ENCODE peak calls at places on chromosome X, in seven cellular contexts. I, Q, C, D, Z, P and H are unnamed samples.
A peak's percentile ranks its signal among the peaks of the same experiment; 100 is the strongest.

GRCh38 chrX:39574178-39574577 is 523.6 kb downstream of the BCOR start:
- DNase-seq in Q (no peak), I (no peak), Z (no peak), D (peak; percentile 1), C (no peak), P (no peak), H (no peak)

GRCh38 chrX:24117288-24117687 is 32.2 kb upstream of the ZFX start:
- DNase-seq in Z (no peak), I (no peak), Q (no peak), D (no peak), P (no peak), C (no peak), H (no peak)

GRCh38 chrX:151983186-151983585 is 8.7 kb upstream of the GABRE start:
- DNase-seq in Q (no peak), I (no peak), D (no peak), P (no peak), C (no peak), Z (no peak), H (no peak)

GRCh38 chrX:68669094-68669830 is 21.8 kb downstream of the STARD8 start:
- DNase-seq in Z (no peak), I (no peak), D (no peak), P (no peak), Q (no peak), C (peak; percentile 68), H (no peak)

GRCh38 chrX:15683193-15683592 is 18.6 kb upstream of the CLTRN start:
- DNase-seq in Q (no peak), P (no peak), I (no peak), D (no peak), Z (peak; percentile 9), C (no peak), H (no peak)

GRCh38 chrX:34557733-34558132 is 99.4 kb downstream of the TMEM47 start:
- DNase-seq in P (no peak), D (no peak), Q (no peak), Z (no peak), I (no peak), C (no peak), H (no peak)

GRCh38 chrX:122866527-122866926 is 317.6 kb upstream of the GRIA3 start:
- DNase-seq in C (no peak), Q (no peak), P (no peak), D (no peak), I (no peak), Z (no peak), H (no peak)

GRCh38 chrX:129600981-129601424 is 53.8 kb downstream of the APLN start:
- DNase-seq in C (peak; percentile 51), D (no peak), I (no peak), P (peak; percentile 4), Q (no peak), Z (peak; percentile 29), H (no peak)

GRCh38 chrX:15838017-15838416 is 16.6 kb downstream of the AP1S2 start:
- DNase-seq in C (peak; percentile 37), Z (peak; percentile 21), D (no peak), Q (no peak), I (no peak), P (peak; percentile 4), H (no peak)

GRCh38 chrX:49999048-49999447 is 76.7 kb downstream of the CLCN5 start:
- DNase-seq in I (no peak), P (no peak), Q (no peak), Z (no peak), C (no peak), D (no peak), H (no peak)

GRCh38 chrX:149522914-149523313 is 17.8 kb upstream of the IDS start:
- DNase-seq in Q (no peak), Z (no peak), I (no peak), C (no peak), D (no peak), P (peak; percentile 39), H (no peak)

GRCh38 chrX:13864264-13864663 is 47.4 kb upstream of the GPM6B start:
- DNase-seq in P (no peak), C (no peak), Z (no peak), I (no peak), Q (no peak), D (no peak), H (no peak)

GRCh38 chrX:64975491-64975890 is 759 bp downstream of the ZC4H2 start:
- DNase-seq in Z (no peak), D (no peak), Q (no peak), C (peak; percentile 46), P (peak; percentile 2), I (no peak), H (peak; percentile 80)

GRCh38 chrX:131675596-131676194 is 131.8 kb downstream of the OR13H1 start:
- DNase-seq in C (peak; percentile 35), Z (peak; percentile 32), P (peak; percentile 8), D (peak; percentile 7), Q (peak; percentile 27), I (no peak), H (no peak)

GRCh38 chrX:101619336-101619735 is 1.5 kb upstream of the ARMCX6 start:
- DNase-seq in I (no peak), Q (no peak), D (no peak), Z (peak; percentile 44), C (no peak), P (peak; percentile 12), H (no peak)

GRCh38 chrX:15761564-15762191 is 23.6 kb downstream of the CA5B start:
- DNase-seq in D (no peak), P (no peak), I (no peak), C (peak; percentile 62), Q (no peak), Z (peak; percentile 39), H (no peak)

GRCh38 chrX:65596270-65596669 is 61.7 kb upstream of the LAS1L start:
- DNase-seq in I (peak; percentile 43), P (no peak), Z (peak; percentile 24), D (no peak), Q (no peak), C (no peak), H (no peak)

GRCh38 chrX:64389489-64389888 is 5.8 kb downstream of the MTMR8 start:
- DNase-seq in C (no peak), D (no peak), Z (no peak), P (no peak), Q (no peak), I (no peak), H (no peak)

GRCh38 chrX:153873282-153874090 is 12.5 kb downstream of the L1CAM start:
- DNase-seq in C (peak; percentile 90), Q (no peak), P (no peak), Z (no peak), D (no peak), I (no peak), H (peak; percentile 68)

GRCh38 chrX:70134116-70134477 is 850 bp downstream of the IGBP1 start:
- DNase-seq in P (peak; percentile 3), Z (peak; percentile 18), D (no peak), C (no peak), Q (no peak), I (no peak), H (peak; percentile 77)

GRCh38 chrX:115147220-115147619 is 42.0 kb upstream of the RBMXL3 start:
- DNase-seq in P (no peak), Q (no peak), D (peak; percentile 2), C (peak; percentile 6), Z (peak; percentile 16), I (no peak), H (no peak)

GRCh38 chrX:19332983-19333382 is 10.7 kb upstream of the PDHA1 start:
- DNase-seq in D (no peak), C (peak; percentile 56), Q (no peak), P (no peak), Z (no peak), I (no peak), H (no peak)

GRCh38 chrX:17047224-17047623 is 100.8 kb downstream of the REPS2 start:
- DNase-seq in I (no peak), P (no peak), C (no peak), D (no peak), Z (no peak), Q (no peak), H (no peak)
- H3K4me3 ChIP-seq in I (no peak overlapping the region), P (no peak overlapping the region), C (no peak overlapping the region), D (no peak overlapping the region), Z (no peak overlapping the region), Q (no peak overlapping the region), H (no peak overlapping the region)

GRCh38 chrX:82087699-82088098 is 885.8 kb downstream of the SH3BGRL start:
- DNase-seq in Q (no peak), C (no peak), I (no peak), P (no peak), D (no peak), Z (no peak), H (no peak)

DNA sequence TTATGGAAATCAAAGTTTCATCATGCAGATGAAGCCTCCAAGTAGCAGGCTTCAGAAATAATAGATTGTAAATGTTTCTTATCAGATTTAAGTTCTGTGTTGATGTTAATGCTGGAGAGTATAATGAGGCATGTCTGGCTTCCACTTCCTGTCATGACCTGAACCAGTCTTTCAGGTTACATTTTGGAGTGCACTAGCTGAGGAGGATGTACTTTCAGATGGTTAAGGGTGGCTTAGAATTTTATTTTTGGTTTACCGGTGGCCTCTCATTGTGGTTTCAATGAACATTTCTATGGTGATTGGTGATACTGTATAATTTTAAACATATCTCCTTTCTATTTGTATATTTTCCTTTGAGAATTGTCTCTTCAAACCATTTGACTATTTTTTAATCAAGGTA is 890.4 kb downstream of the SH3BGRL start:
- DNase-seq in D (no peak), Z (no peak), Q (no peak), P (no peak), C (no peak), I (no peak), H (no peak)
- H3K9me3 ChIP-seq in D (no peaks in the 10 kb centered on the region), Z (no peaks in the 10 kb centered on the region), Q (no peaks in the 10 kb centered on the region), P (peaks cover 23% of the 10 kb centered on the region), C (no peaks in the 10 kb centered on the region), I (no peaks in the 10 kb centered on the region), H (no peaks in the 10 kb centered on the region)

GRCh38 chrX:44234541-44234940 is 108.9 kb downstream of the EFHC2 start:
- DNase-seq in Z (no peak), I (no peak), Q (no peak), P (no peak), C (no peak), D (no peak), H (no peak)

GRCh38 chrX:44228621-44229020 is 114.9 kb downstream of the EFHC2 start:
- DNase-seq in Q (no peak), Z (no peak), D (no peak), I (no peak), P (no peak), C (no peak), H (no peak)

GRCh38 chrX:44234116-44234515 is 109.4 kb downstream of the EFHC2 start:
- DNase-seq in Z (no peak), D (no peak), Q (no peak), C (no peak), I (no peak), P (no peak), H (no peak)

GRCh38 chrX:44235534-44235933 is 107.9 kb downstream of the EFHC2 start:
- DNase-seq in Q (no peak), D (no peak), C (no peak), I (no peak), P (no peak), Z (no peak), H (no peak)

GRCh38 chrX:44232100-44232499 is 111.4 kb downstream of the EFHC2 start:
- DNase-seq in Z (no peak), C (no peak), D (no peak), P (no peak), I (no peak), Q (no peak), H (no peak)
- TF ChIP-seq POLR2AphosphoS5 in Z (no peak), C (no peak), D (no peak), P (no peak), I (no peak), Q (no peak), H (no peak)

DNA sequence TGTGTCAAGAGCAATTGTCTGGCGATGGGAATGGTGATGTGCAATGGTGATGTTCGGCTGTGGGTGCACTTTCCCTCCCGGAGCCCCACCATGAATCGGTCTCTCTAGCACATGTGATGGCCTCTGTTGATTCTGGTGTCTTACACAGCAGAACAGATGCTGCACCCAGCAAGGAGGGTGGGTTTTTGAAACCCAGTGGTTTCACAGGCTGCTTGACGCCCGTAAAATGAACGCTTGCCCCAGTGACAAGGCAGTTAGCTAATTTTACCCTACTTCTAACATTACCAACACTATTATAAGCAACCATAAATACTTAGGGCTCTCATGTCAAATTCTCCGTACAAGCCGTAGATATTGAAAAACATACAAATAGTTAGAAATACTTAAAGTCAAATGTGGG is 5.9 kb upstream of the ANOS1 start:
- DNase-seq in P (no peak), I (no peak), Q (no peak), Z (no peak), C (no peak), D (no peak), H (no peak)
- H3K4me3 ChIP-seq in P (no peak overlapping the region), I (no peak overlapping the region), Q (no peak overlapping the region), Z (no peak overlapping the region), C (no peak overlapping the region), D (no peak overlapping the region), H (no peak overlapping the region)